ENCODE peak calls at places on chromosome 11, in six cellular contexts. S is H9, L is neuronal stem cell, Q is IMR-90, N is mesenchymal stem cell, E is H1. D is an unnamed sample.

GRCh38 chr11:889686-890475 is 20.7 kb downstream of the CHID1 start:
- DNase-seq in E (no peak), S (peak), N (no peak), Q (no peak), L (no peak), D (no peak)

GRCh38 chr11:63945482-63946163 is 6.8 kb downstream of the NAA40 start:
- DNase-seq in Q (peak), E (peak), N (peak), S (peak), L (peak), D (peak)

GRCh38 chr11:67120881-67121710 is 2.0 kb downstream of the KDM2A start:
- DNase-seq in E (no peak), N (peak), L (no peak), S (no peak), Q (peak), D (no peak)

GRCh38 chr11:79413258-79413657 is 27.6 kb downstream of the TENM4 start:
- DNase-seq in S (peak), N (peak), E (no peak), L (peak), Q (peak), D (peak)

GRCh38 chr11:72856065-72856464 is 41.9 kb downstream of the ATG16L2 start:
- DNase-seq in S (no peak), L (no peak), N (no peak), E (no peak), Q (no peak), D (no peak)

GRCh38 chr11:95490625-95491024 is 259.6 kb upstream of the SESN3 start:
- DNase-seq in Q (no peak), N (no peak), L (no peak), E (no peak), S (no peak), D (no peak)

GRCh38 chr11:114243461-114244372 is 52.5 kb upstream of the NNMT start:
- DNase-seq in Q (no peak), L (no peak), N (no peak), E (no peak), S (no peak), D (no peak)

GRCh38 chr11:72975778-72976520 is 161.7 kb downstream of the ATG16L2 start:
- DNase-seq in N (peak), L (no peak), S (no peak), Q (peak), E (no peak), D (no peak)

GRCh38 chr11:95556342-95557151 is 233.0 kb downstream of the FAM76B start:
- DNase-seq in S (no peak), E (no peak), L (peak), N (peak), Q (peak), D (peak)

GRCh38 chr11:8250981-8251620 is 12.6 kb downstream of the LMO1 start:
- DNase-seq in E (no peak), Q (no peak), N (no peak), S (peak), L (no peak), D (no peak)

GRCh38 chr11:58616594-58616993 is 5.9 kb upstream of the CNTF start:
- DNase-seq in N (peak), Q (peak), L (no peak), S (no peak), E (no peak), D (no peak)

GRCh38 chr11:74783241-74783871 is 34.7 kb downstream of the RNF169 start:
- DNase-seq in E (no peak), S (no peak), N (peak), L (no peak), Q (peak), D (no peak)

GRCh38 chr11:70872299-70872698 is 380.1 kb downstream of the SHANK2 start:
- DNase-seq in S (no peak), Q (no peak), N (no peak), E (no peak), L (no peak), D (no peak)

GRCh38 chr11:21615871-21616270 is 577.0 kb upstream of the ANO5 start:
- DNase-seq in Q (no peak), L (no peak), N (no peak), S (no peak), E (no peak), D (no peak)

GRCh38 chr11:31974737-31975136 is 116.1 kb upstream of the RCN1 start:
- DNase-seq in Q (peak), E (no peak), L (no peak), N (no peak), S (no peak), D (no peak)

GRCh38 chr11:94543695-94544581 is at the start of gene FUT4:
- DNase-seq in N (peak), L (peak), E (peak), S (peak), Q (peak), D (peak)

GRCh38 chr11:9025101-9025850 is 21.5 kb upstream of the NRIP3 start:
- DNase-seq in L (no peak), N (no peak), E (no peak), Q (no peak), S (no peak), D (no peak)

GRCh38 chr11:96113100-96113710 is 189.3 kb upstream of the MTMR2 start:
- DNase-seq in E (no peak), L (no peak), S (no peak), N (peak), Q (peak), D (no peak)

GRCh38 chr11:40716344-40717178 is 742.9 kb downstream of the LRRC4C start:
- DNase-seq in Q (no peak), S (peak), N (no peak), E (no peak), L (no peak), D (no peak)

GRCh38 chr11:46543564-46543963 is 50.3 kb downstream of the AMBRA1 start:
- DNase-seq in S (no peak), L (no peak), N (no peak), Q (no peak), E (no peak), D (no peak)

GRCh38 chr11:28176231-28176853 is 68.2 kb downstream of the METTL15 start:
- DNase-seq in E (no peak), Q (no peak), L (no peak), S (no peak), N (no peak), D (no peak)

GRCh38 chr11:124837491-124837856 is 27.8 kb upstream of the ROBO3 start:
- DNase-seq in E (no peak), S (peak), N (peak), L (no peak), Q (peak), D (peak)

GRCh38 chr11:3022982-3023381 is 30.9 kb upstream of the NAP1L4 start:
- DNase-seq in L (no peak), N (peak), E (no peak), S (no peak), Q (peak), D (peak)

GRCh38 chr11:69013009-69013951 is at the start of gene MRGPRF:
- DNase-seq in E (peak), N (peak), L (no peak), S (peak), Q (peak), D (peak)

GRCh38 chr11:92101845-92102244 is 122.8 kb upstream of the FAT3 start:
- DNase-seq in E (no peak), S (no peak), Q (no peak), L (no peak), N (no peak), D (no peak)

GRCh38 chr11:26753738-26754504 is 32.1 kb upstream of the SLC5A12 start:
- DNase-seq in S (peak), E (no peak), N (peak), Q (peak), L (peak), D (peak)

GRCh38 chr11:110509485-110509884 is 79.7 kb downstream of the FDX1 start:
- DNase-seq in E (no peak), S (no peak), L (no peak), Q (no peak), N (no peak), D (no peak)

GRCh38 chr11:65811764-65812475 is 21.8 kb upstream of the SNX32 start:
- DNase-seq in Q (no peak), L (no peak), S (no peak), E (no peak), N (no peak), D (no peak)

DNA sequence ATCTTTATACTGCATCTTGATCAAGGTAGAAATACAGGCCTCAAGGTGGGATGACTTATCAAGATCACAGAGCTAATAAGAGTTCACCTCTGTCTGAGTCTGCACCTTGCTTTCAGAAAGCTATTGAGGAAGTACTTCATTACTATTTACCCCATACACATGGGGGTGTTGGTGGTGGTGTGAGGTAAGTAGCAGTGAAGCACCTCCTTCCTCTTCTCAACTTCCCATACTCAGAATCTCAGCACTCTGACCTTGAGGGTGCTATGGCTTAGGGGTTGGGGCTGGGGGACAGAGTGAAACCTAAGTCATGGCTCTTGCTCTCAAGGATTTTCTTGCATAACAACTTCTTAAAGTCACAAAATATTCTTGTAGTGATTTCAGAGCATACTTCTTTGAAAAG is 56.9 kb downstream of the ME3 start:
- DNase-seq in L (no peak), N (no peak), Q (no peak), S (no peak), E (no peak), D (no peak)
- H2BK15ac ChIP-seq in L (no peak), N (no peak), Q (no peak), S (no peak), E (no peak), D (no peak)

GRCh38 chr11:48108231-48109045 is 108.2 kb upstream of the OR4B1 start:
- DNase-seq in S (no peak), Q (no peak), E (no peak), L (no peak), N (no peak), D (no peak)
- H2BK15ac ChIP-seq in S (no peak), Q (peak), E (no peak), L (no peak), N (no peak), D (no peak)

DNA sequence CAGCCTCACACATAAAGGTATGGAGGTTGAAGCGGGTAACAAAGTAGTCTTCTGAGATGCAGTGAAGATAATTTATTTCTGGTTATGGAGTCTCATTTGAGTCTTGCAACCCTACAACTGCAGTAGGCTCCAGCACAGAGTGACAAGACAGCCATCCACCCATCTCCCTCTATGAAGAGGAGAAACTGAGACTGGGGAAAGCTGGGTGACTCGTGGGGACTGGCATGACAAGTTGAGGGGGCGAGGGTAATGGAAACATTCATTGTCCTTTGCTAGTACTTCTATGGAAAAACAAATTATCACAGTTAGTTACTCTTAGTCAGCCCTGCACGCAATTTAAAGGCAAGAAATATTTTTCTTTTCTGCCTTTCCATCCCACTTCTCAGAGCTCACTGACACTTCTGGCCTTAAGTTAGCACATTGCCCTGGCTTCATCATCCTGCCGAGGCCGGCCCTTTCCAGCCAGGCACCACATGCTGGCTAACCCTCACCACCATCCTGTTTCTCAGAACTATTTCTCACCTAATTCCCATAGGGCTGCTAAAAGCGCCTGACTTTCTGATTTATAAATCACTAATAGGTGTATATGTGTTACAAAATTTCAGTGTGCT is 361.1 kb downstream of the ETS1 start:
- DNase-seq in Q (no peak), E (no peak), N (no peak), L (no peak), S (no peak), D (peak)
- H2BK15ac ChIP-seq in Q (no peak), E (no peak), N (no peak), L (no peak), S (no peak), D (no peak)

DNA sequence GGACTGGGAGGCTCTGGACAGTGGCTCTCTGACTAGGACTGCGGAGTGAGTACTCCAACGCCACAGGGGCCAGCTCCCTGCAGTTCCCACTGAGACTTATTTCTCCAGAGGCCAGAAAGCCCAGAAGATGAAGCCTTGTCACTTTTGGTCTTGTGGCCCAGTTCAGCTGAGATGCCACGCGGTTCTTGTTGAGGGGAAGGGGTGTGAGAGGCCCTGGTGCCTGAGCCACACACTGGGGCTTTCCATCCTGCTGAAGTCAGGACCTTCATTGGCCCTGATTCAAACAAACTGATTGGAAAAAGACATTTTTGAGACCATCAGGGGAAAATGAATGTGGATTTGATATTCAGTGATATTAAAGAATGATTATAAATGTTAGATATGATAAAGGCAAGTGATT is 73.6 kb downstream of the UBASH3B start:
- DNase-seq in E (no peak), S (no peak), L (no peak), N (no peak), Q (no peak), D (no peak)
- H2BK15ac ChIP-seq in E (no peak), S (no peak), L (peak), N (no peak), Q (peak), D (no peak)

DNA sequence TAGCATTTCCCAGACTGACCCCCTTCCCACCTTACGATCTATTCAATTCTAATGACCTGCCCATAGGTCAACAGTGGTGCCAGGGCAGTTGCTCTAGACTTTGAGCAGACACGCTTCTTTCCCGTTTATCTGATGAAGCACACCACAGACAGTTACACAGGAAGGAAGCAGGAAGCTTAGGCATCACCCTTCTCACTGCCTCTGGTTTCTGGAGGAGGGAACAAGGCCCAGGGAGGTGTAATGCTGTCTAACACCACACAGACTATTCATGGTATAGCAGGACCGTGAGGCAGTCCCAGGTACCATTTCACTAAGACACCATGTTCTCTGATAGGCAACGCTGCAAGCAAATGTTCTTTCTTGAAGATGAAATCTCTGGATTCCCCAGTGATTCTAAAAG is 279.4 kb downstream of the NTM start:
- DNase-seq in L (no peak), E (no peak), Q (no peak), S (no peak), N (no peak), D (no peak)
- H2BK15ac ChIP-seq in L (no peak), E (no peak), Q (no peak), S (no peak), N (no peak), D (no peak)

D was measured in mesendoderm.